ENCODE peak calls at places on chromosome 1, in six cellular contexts. R is EL, E is AG08395, F is OCI-LY7, N is T-helper 2 cell, C is PC-3. Z is an unnamed sample.

GRCh38 chr1:153217212-153217611 is at the start of gene PRR9:
- DNase-seq in R (no peak), E (no peak), F (no peak), N (no peak), C (no peak), Z (no peak)

GRCh38 chr1:2378441-2378851 is 12.9 kb downstream of the MORN1 start:
- DNase-seq in R (no peak), E (no peak), F (no peak), N (no peak), C (no peak), Z (no peak)

GRCh38 chr1:17661546-17662157 is 93.5 kb upstream of the ACTL8 start:
- DNase-seq in R (peak; percentile 59), E (peak; percentile 80), F (peak; percentile 55), N (peak; percentile 20), C (peak; percentile 60), Z (peak; percentile 55)

GRCh38 chr1:36884029-36884701 is 150.2 kb downstream of the GRIK3 start:
- DNase-seq in R (no peak), E (no peak), F (peak; percentile 91), N (no peak), C (no peak), Z (peak; percentile 16)

GRCh38 chr1:28272215-28272852 is 13.0 kb downstream of the SESN2 start:
- DNase-seq in R (no peak), E (no peak), F (no peak), N (no peak), C (no peak), Z (no peak)

GRCh38 chr1:33161061-33161681 is 20.7 kb downstream of the TRIM62 start:
- DNase-seq in R (no peak), E (no peak), F (no peak), N (no peak), C (no peak), Z (no peak)

GRCh38 chr1:16178596-16179497 is 23.0 kb upstream of the EPHA2 start:
- DNase-seq in R (peak; percentile 62), E (no peak), F (no peak), N (no peak), C (peak; percentile 65), Z (no peak)

GRCh38 chr1:166197141-166197540 is 30.3 kb upstream of the FAM78B start:
- DNase-seq in R (no peak), E (no peak), F (no peak), N (no peak), C (no peak), Z (no peak)

GRCh38 chr1:245197911-245198379 is 43.2 kb downstream of the KIF26B start:
- DNase-seq in R (peak; percentile 45), E (peak; percentile 61), F (no peak), N (no peak), C (no peak), Z (no peak)

GRCh38 chr1:217605390-217605789 is 25.5 kb downstream of the GPATCH2 start:
- DNase-seq in R (no peak), E (no peak), F (no peak), N (no peak), C (no peak), Z (no peak)

GRCh38 chr1:234842726-234843641 is 233.0 kb upstream of the IRF2BP2 start:
- DNase-seq in R (no peak), E (peak; percentile 26), F (peak; percentile 66), N (peak; percentile 23), C (no peak), Z (peak; percentile 94)

GRCh38 chr1:54842206-54842915 is 41.2 kb upstream of the TTC22 start:
- DNase-seq in R (no peak), E (no peak), F (no peak), N (no peak), C (no peak), Z (no peak)

GRCh38 chr1:25819496-25820246 is at the start of gene MTFR1L:
- DNase-seq in R (peak; percentile 79), E (peak; percentile 93), F (peak; percentile 92), N (peak; percentile 92), C (peak; percentile 72), Z (peak; percentile 92)

GRCh38 chr1:22341791-22342605 is 109.7 kb upstream of the ZBTB40 start:
- DNase-seq in R (peak; percentile 57), E (peak; percentile 62), F (no peak), N (no peak), C (peak; percentile 40), Z (no peak)

GRCh38 chr1:211335507-211336157 is 9.0 kb downstream of the TRAF5 start:
- DNase-seq in R (no peak), E (no peak), F (peak; percentile 84), N (no peak), C (no peak), Z (peak; percentile 69)